ENCODE peak calls at places on chromosomes 12 and 14, in four cellular contexts. W is A549; P is AG10803; T is stimulated activated CD8-positive, alpha-beta memory T cell treated with anti-CD3 and anti-CD28 coated beads, Interleukin-15, amount 100 ng/mL, for 1 hour. X is an unnamed sample.

GRCh38 chr12:96070670-96071279 is 35.4 kb upstream of the LTA4H start:
- DNase-seq in W (peak; percentile 42), P (peak; percentile 27), T (no peak), X (no peak)

GRCh38 chr14:71061458-71061857 is 154.2 kb downstream of the PCNX1 start:
- DNase-seq in W (no peak), P (peak; percentile 63), T (no peak), X (no peak)

GRCh38 chr12:81809829-81810595 is 50.9 kb upstream of the PPFIA2 start:
- DNase-seq in W (no peak), P (no peak), T (no peak), X (no peak)

GRCh38 chr14:20799955-20800544 is 2.6 kb downstream of the RNASE1 start:
- DNase-seq in W (no peak), P (no peak), T (no peak), X (no peak)

GRCh38 chr12:68410018-68410650 is 78.0 kb upstream of the MDM1 start:
- DNase-seq in W (no peak), P (no peak), T (no peak), X (no peak)

GRCh38 chr14:79021756-79022155 is 851.6 kb downstream of the NRXN3 start:
- DNase-seq in W (no peak), P (no peak), T (no peak), X (no peak)

GRCh38 chr12:105721915-105722314 is 391.4 kb downstream of the C12orf75 start:
- DNase-seq in W (no peak), P (no peak), T (no peak), X (no peak)

GRCh38 chr12:16870845-16871244 is 264.9 kb upstream of the LMO3 start:
- DNase-seq in W (no peak), P (no peak), T (no peak), X (no peak)

GRCh38 chr12:48489012-48489411 is 6.7 kb downstream of the C12orf54 start:
- DNase-seq in W (no peak), P (peak; percentile 5), T (no peak), X (no peak)

GRCh38 chr12:56257491-56258067 is 605 bp downstream of the ANKRD52 start:
- DNase-seq in W (peak; percentile 44), P (no peak), T (no peak), X (no peak)

GRCh38 chr12:116982721-116983502 is 72.2 kb downstream of the FBXW8 start:
- DNase-seq in W (no peak), P (peak; percentile 94), T (no peak), X (no peak)

GRCh38 chr14:105486974-105487448 is 325 bp downstream of the CRIP1 start:
- DNase-seq in W (peak; percentile 78), P (peak; percentile 40), T (peak; percentile 48), X (peak; percentile 53)

GRCh38 chr12:16608346-16608745 is 2.4 kb upstream of the LMO3 start:
- DNase-seq in W (no peak), P (no peak), T (no peak), X (no peak)

GRCh38 chr12:3168775-3169221 is 91.6 kb downstream of the TSPAN9 start:
- DNase-seq in W (peak; percentile 88), P (peak; percentile 83), T (no peak), X (no peak)

GRCh38 chr12:48602192-48602989 is 32.5 kb upstream of the LALBA start:
- DNase-seq in W (peak; percentile 26), P (no peak), T (no peak), X (no peak)

GRCh38 chr14:39102265-39102968 is 618 bp downstream of the SEC23A start:
- DNase-seq in W (peak; percentile 71), P (no peak), T (no peak), X (no peak)

GRCh38 chr14:20522332-20522731 is 17.0 kb downstream of the RNASE10 start:
- DNase-seq in W (no peak), P (no peak), T (no peak), X (no peak)

GRCh38 chr14:76564471-76565119 is 188.7 kb downstream of the ESRRB start:
- DNase-seq in W (peak; percentile 60), P (no peak), T (no peak), X (no peak)

GRCh38 chr14:68124885-68125731 is 305.5 kb downstream of the RAD51B start:
- DNase-seq in W (peak; percentile 80), P (peak; percentile 82), T (no peak), X (no peak)

GRCh38 chr14:56005580-56006053 is 112.6 kb upstream of the PELI2 start:
- DNase-seq in W (no peak), P (peak; percentile 58), T (no peak), X (no peak)

GRCh38 chr12:10363922-10364838 is 25.7 kb downstream of the KLRK1 start:
- DNase-seq in W (no peak), P (peak; percentile 47), T (no peak), X (no peak)

GRCh38 chr12:64674367-64674922 is 64.2 kb downstream of the RASSF3 start:
- DNase-seq in W (no peak), P (no peak), T (no peak), X (no peak)

GRCh38 chr12:42704810-42705401 is 115.4 kb upstream of the PRICKLE1 start:
- DNase-seq in W (no peak), P (no peak), T (no peak), X (no peak)

GRCh38 chr12:129550353-129550752 is 353.5 kb downstream of the TMEM132D start:
- DNase-seq in W (no peak), P (no peak), T (no peak), X (no peak)

GRCh38 chr12:39372929-39373328 is 70.0 kb downstream of the KIF21A start:
- DNase-seq in W (no peak), P (no peak), T (peak; percentile 0), X (no peak)

GRCh38 chr14:103258211-103258610 is 75.8 kb upstream of the EIF5 start:
- DNase-seq in W (no peak), P (no peak), T (no peak), X (no peak)

GRCh38 chr12:106780010-106780625 is 5.6 kb downstream of the RIC8B start:
- DNase-seq in W (peak; percentile 32), P (no peak), T (no peak), X (no peak)

GRCh38 chr12:2432856-2433255 is 361.9 kb upstream of the FKBP4 start:
- DNase-seq in W (no peak), P (no peak), T (no peak), X (no peak)

GRCh38 chr12:51953011-51953568 is 1.6 kb downstream of the ACVR1B start:
- DNase-seq in W (no peak), P (no peak), T (no peak), X (no peak)

GRCh38 chr14:100271247-100271939 is 32.4 kb downstream of the YY1 start:
- DNase-seq in W (peak; percentile 39), P (peak; percentile 6), T (no peak), X (no peak)

GRCh38 chr12:80156306-80156705 is 57.0 kb downstream of the OTOGL start:
- DNase-seq in W (no peak), P (no peak), T (no peak), X (no peak)

GRCh38 chr12:58372298-58372697 is 430.9 kb downstream of the ATP23 start:
- DNase-seq in W (no peak), P (no peak), T (no peak), X (no peak)

GRCh38 chr12:1932264-1932777 is 13.9 kb upstream of the CACNA2D4 start:
- DNase-seq in W (no peak), P (peak; percentile 30), T (no peak), X (no peak)

GRCh38 chr12:70645494-70646317 is 8.5 kb upstream of the PTPRB start:
- DNase-seq in W (peak; percentile 84), P (peak; percentile 92), T (peak; percentile 1), X (no peak)

GRCh38 chr12:25377475-25378179 is 126.9 kb upstream of the KRAS start:
- DNase-seq in W (peak; percentile 32), P (peak; percentile 59), T (no peak), X (no peak)

GRCh38 chr12:115758886-115759620 is 518.4 kb downstream of the MED13L start:
- DNase-seq in W (no peak), P (no peak), T (no peak), X (no peak)

GRCh38 chr14:59600211-59600945 is 23.8 kb upstream of the CCDC175 start:
- DNase-seq in W (no peak), P (no peak), T (no peak), X (no peak)

GRCh38 chr12:63916561-63917476 is 72.3 kb downstream of the SRGAP1 start:
- DNase-seq in W (peak; percentile 46), P (peak; percentile 40), T (no peak), X (no peak)

GRCh38 chr12:16323638-16324037 is 23.8 kb upstream of the MGST1 start:
- DNase-seq in W (no peak), P (no peak), T (no peak), X (no peak)

X was measured in activated CD4-positive, CD25-positive, alpha-beta regulatory T cell.